ENCODE peak calls at places on chromosome 5, in eight cellular contexts. I is breast epithelium; T is Calu3; Y is spleen; N is activated B cell treated with CpG ODN at 0.5 μM for 24 hours; O is CD4-positive, alpha-beta T cell; S is hepatocyte; B is adrenal gland. R is an unnamed sample.

GRCh38 chr5:81167544-81167943 is 65.6 kb upstream of the CKMT2 start:
- DNase-seq in N (no peak), B (no peak), Y (no peak), S (no peak), I (no peak), T (no peak), O (no peak), R (no peak)

GRCh38 chr5:16625116-16625515 is 8.3 kb upstream of the RETREG1 start:
- DNase-seq in T (no peak), B (no peak), I (no peak), S (no peak), N (no peak), O (no peak), Y (no peak), R (peak; percentile 58)

GRCh38 chr5:85488295-85488694 is 1103.6 kb upstream of the EDIL3 start:
- DNase-seq in S (no peak), Y (no peak), O (no peak), I (no peak), T (no peak), B (no peak), N (no peak), R (no peak)

GRCh38 chr5:58076473-58077257 is 383.2 kb downstream of the PLK2 start:
- DNase-seq in T (no peak), O (no peak), B (no peak), N (no peak), Y (no peak), I (no peak), S (no peak), R (no peak)

GRCh38 chr5:176817369-176817841 is 7.0 kb downstream of the UNC5A start:
- DNase-seq in S (peak; percentile 64), T (peak; percentile 62), I (no peak), O (no peak), B (no peak), N (no peak), Y (no peak), R (no peak)

GRCh38 chr5:112420111-112420864 is 1.2 kb upstream of the EPB41L4A start:
- DNase-seq in S (peak; percentile 92), Y (peak; percentile 91), B (peak; percentile 91), T (peak; percentile 94), N (peak; percentile 68), O (no peak), I (peak; percentile 87), R (no peak)

GRCh38 chr5:150144211-150144801 is 11.3 kb downstream of the PDGFRB start:
- DNase-seq in T (no peak), S (peak; percentile 57), B (peak; percentile 81), I (no peak), Y (no peak), N (no peak), O (no peak), R (no peak)

GRCh38 chr5:56506586-56506985 is 273.5 kb upstream of the ANKRD55 start:
- DNase-seq in B (no peak), O (no peak), S (peak; percentile 46), Y (no peak), T (no peak), N (no peak), I (no peak), R (no peak)

GRCh38 chr5:60248900-60249299 is 355.4 kb upstream of the PDE4D start:
- DNase-seq in Y (no peak), B (peak; percentile 53), O (no peak), S (no peak), T (no peak), I (no peak), N (no peak), R (no peak)

GRCh38 chr5:142446131-142446959 is 121.5 kb upstream of the SPRY4 start:
- DNase-seq in Y (no peak), I (no peak), T (peak; percentile 20), B (peak; percentile 61), N (no peak), S (peak; percentile 10), O (no peak), R (no peak)

GRCh38 chr5:149887622-149888183 is 56.9 kb downstream of the PDE6A start:
- DNase-seq in Y (no peak), B (peak; percentile 72), N (no peak), O (no peak), T (peak; percentile 35), I (no peak), S (peak; percentile 50), R (no peak)

GRCh38 chr5:53604309-53604708 is 43.9 kb downstream of the NDUFS4 start:
- DNase-seq in O (no peak), B (no peak), I (no peak), N (no peak), Y (no peak), S (no peak), T (no peak), R (no peak)

GRCh38 chr5:174145821-174146220 is 100.3 kb downstream of the NSG2 start:
- DNase-seq in N (no peak), S (no peak), T (no peak), B (peak; percentile 68), I (no peak), Y (no peak), O (no peak), R (no peak)

GRCh38 chr5:127561254-127561653 is 43.8 kb downstream of the PRRC1 start:
- DNase-seq in B (no peak), S (no peak), O (no peak), Y (no peak), I (no peak), T (no peak), N (no peak), R (no peak)

GRCh38 chr5:139684881-139685749 is 37.0 kb downstream of the CXXC5 start:
- DNase-seq in I (no peak), N (no peak), T (no peak), B (no peak), O (no peak), S (no peak), Y (no peak), R (no peak)

GRCh38 chr5:92634883-92635282 is 946.1 kb downstream of the NR2F1-AS1 start:
- DNase-seq in B (no peak), N (no peak), Y (no peak), O (no peak), S (no peak), T (no peak), I (no peak), R (no peak)

GRCh38 chr5:72079288-72079687 is 28.0 kb upstream of the MAP1B start:
- DNase-seq in N (no peak), I (no peak), S (no peak), B (peak; percentile 63), O (no peak), Y (no peak), T (peak; percentile 11), R (no peak)

GRCh38 chr5:76663573-76663972 is 40.4 kb upstream of the F2RL2 start:
- DNase-seq in I (no peak), Y (no peak), T (peak; percentile 13), B (peak; percentile 54), O (no peak), S (no peak), N (no peak), R (no peak)

GRCh38 chr5:150044334-150044681 is 42.0 kb downstream of the CSF1R start:
- DNase-seq in I (no peak), S (peak; percentile 42), B (no peak), N (no peak), Y (no peak), O (no peak), T (no peak), R (no peak)

GRCh38 chr5:33891731-33892418 is at the start of gene ADAMTS12:
- DNase-seq in S (peak; percentile 41), Y (no peak), T (peak; percentile 14), N (no peak), O (no peak), B (peak; percentile 62), I (no peak), R (no peak)

GRCh38 chr5:43852276-43852675 is 249.3 kb downstream of the NNT start:
- DNase-seq in I (no peak), O (no peak), T (no peak), S (no peak), B (no peak), N (no peak), Y (no peak), R (no peak)

GRCh38 chr5:59107692-59108091 is 524.8 kb downstream of the RAB3C start:
- DNase-seq in O (no peak), N (no peak), T (peak; percentile 43), I (no peak), B (no peak), Y (no peak), S (peak; percentile 77), R (no peak)

GRCh38 chr5:159050408-159051091 is 49.2 kb downstream of the EBF1 start:
- DNase-seq in I (no peak), S (no peak), N (peak; percentile 31), Y (no peak), O (no peak), T (no peak), B (no peak), R (no peak)

GRCh38 chr5:136249678-136250266 is 56.8 kb upstream of the SMIM32 start:
- DNase-seq in T (peak; percentile 71), I (peak; percentile 59), N (no peak), O (no peak), S (peak; percentile 83), B (peak; percentile 86), Y (no peak), R (no peak)

GRCh38 chr5:115571441-115571878 is 26.9 kb upstream of the FEM1C start:
- DNase-seq in O (no peak), T (no peak), Y (no peak), N (no peak), I (no peak), S (no peak), B (no peak), R (no peak)

DNA sequence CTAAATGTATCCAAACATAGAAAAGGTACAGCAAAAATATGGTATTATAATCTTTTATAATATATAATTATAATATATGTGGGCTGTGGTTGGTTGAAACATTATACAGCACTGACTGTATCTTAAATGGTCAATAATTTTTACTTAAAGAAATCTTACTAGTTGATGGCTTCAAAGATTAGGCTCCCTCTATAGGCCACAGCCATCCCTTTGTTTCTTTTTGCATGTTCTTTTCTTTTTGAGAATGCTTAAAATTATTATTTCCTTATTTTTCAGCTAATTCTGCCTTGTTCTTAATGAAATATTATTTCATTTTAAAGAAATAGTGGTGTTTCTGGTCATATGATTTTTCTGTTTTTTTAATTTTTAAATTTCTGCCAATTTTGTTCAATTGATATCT is 128.5 kb downstream of the MAST4 start:
- DNase-seq in S (no peak), T (no peak), Y (no peak), N (no peak), B (no peak), I (no peak), O (no peak), R (no peak)
- TF ChIP-seq CTCF in S (peak; percentile 38), T (no peak), Y (no peak), N (no peak), B (no peak), I (no peak), O (no peak), R (no peak)

GRCh38 chr5:171433952-171434676 is 14.7 kb downstream of the FGF18 start:
- DNase-seq in O (no peak), B (no peak), T (no peak), Y (peak; percentile 45), I (no peak), S (no peak), N (no peak), R (no peak)
- TF ChIP-seq CTCF in O (no peak), B (no peak), T (no peak), Y (no peak), I (no peak), S (no peak), N (no peak), R (no peak)

GRCh38 chr5:148383564-148384388 is at the start of gene FBXO38:
- DNase-seq in B (peak; percentile 99), Y (peak; percentile 99), O (peak; percentile 96), T (peak; percentile 96), I (peak; percentile 96), N (peak; percentile 92), S (peak; percentile 97), R (peak; percentile 96)
- TF ChIP-seq CTCF in B (no peak), Y (peak; percentile 33), O (no peak), T (no peak), I (peak; percentile 22), N (no peak), S (peak; percentile 21), R (no peak)

GRCh38 chr5:1208743-1209551 is 7.6 kb downstream of the SLC6A19 start:
- DNase-seq in T (peak; percentile 74), Y (no peak), I (no peak), O (no peak), S (peak; percentile 60), N (no peak), B (no peak), R (no peak)
- TF ChIP-seq CTCF in T (peak; percentile 54), Y (peak; percentile 24), I (no peak), O (no peak), S (peak; percentile 23), N (no peak), B (no peak), R (no peak)